ENCODE peak calls at places on chromosomes 13 and 19, in five cellular contexts. One of them, this sample, is unnamed.

GRCh38 chr13:30576528-30576927 is 41.2 kb upstream of the USPL1 start:
- DNase-seq in breast epithelium: no peak
- DNase-seq in stomach: no peak
- DNase-seq in HCT116: no peak
- DNase-seq in sigmoid colon: no peak
- DNase-seq in this sample: no peak

GRCh38 chr19:50705422-50706019 is 14.1 kb downstream of the SHANK1 start:
- DNase-seq in sigmoid colon: no peak
- DNase-seq in breast epithelium: no peak
- DNase-seq in HCT116: peak
- DNase-seq in stomach: no peak
- DNase-seq in this sample: peak

GRCh38 chr13:24272452-24273161 is 36.8 kb upstream of the C1QTNF9 start:
- DNase-seq in stomach: no peak
- DNase-seq in HCT116: no peak
- DNase-seq in breast epithelium: no peak
- DNase-seq in sigmoid colon: no peak
- DNase-seq in this sample: peak

GRCh38 chr19:12867120-12868099 is 13.8 kb downstream of the DNASE2 start:
- DNase-seq in sigmoid colon: no peak
- DNase-seq in stomach: peak
- DNase-seq in HCT116: no peak
- DNase-seq in breast epithelium: peak
- DNase-seq in this sample: peak

GRCh38 chr19:54155694-54156093 is 3.8 kb downstream of the LENG1 start:
- DNase-seq in HCT116: no peak
- DNase-seq in sigmoid colon: no peak
- DNase-seq in stomach: no peak
- DNase-seq in breast epithelium: no peak
- DNase-seq in this sample: no peak

GRCh38 chr19:36997152-36997842 is 80.9 kb upstream of the ZNF420 start:
- DNase-seq in HCT116: no peak
- DNase-seq in stomach: no peak
- DNase-seq in sigmoid colon: no peak
- DNase-seq in breast epithelium: no peak
- DNase-seq in this sample: no peak

GRCh38 chr13:24215732-24216131 is 55.2 kb downstream of the SPATA13 start:
- DNase-seq in sigmoid colon: no peak
- DNase-seq in stomach: peak
- DNase-seq in HCT116: no peak
- DNase-seq in breast epithelium: peak
- DNase-seq in this sample: no peak

GRCh38 chr19:947707-948533 is 22.1 kb downstream of the ARID3A start:
- DNase-seq in sigmoid colon: peak
- DNase-seq in breast epithelium: no peak
- DNase-seq in stomach: peak
- DNase-seq in HCT116: no peak
- DNase-seq in this sample: no peak

GRCh38 chr19:38425810-38426466 is at the start of gene RASGRP4:
- DNase-seq in stomach: no peak
- DNase-seq in breast epithelium: no peak
- DNase-seq in HCT116: no peak
- DNase-seq in sigmoid colon: no peak
- DNase-seq in this sample: no peak

DNA sequence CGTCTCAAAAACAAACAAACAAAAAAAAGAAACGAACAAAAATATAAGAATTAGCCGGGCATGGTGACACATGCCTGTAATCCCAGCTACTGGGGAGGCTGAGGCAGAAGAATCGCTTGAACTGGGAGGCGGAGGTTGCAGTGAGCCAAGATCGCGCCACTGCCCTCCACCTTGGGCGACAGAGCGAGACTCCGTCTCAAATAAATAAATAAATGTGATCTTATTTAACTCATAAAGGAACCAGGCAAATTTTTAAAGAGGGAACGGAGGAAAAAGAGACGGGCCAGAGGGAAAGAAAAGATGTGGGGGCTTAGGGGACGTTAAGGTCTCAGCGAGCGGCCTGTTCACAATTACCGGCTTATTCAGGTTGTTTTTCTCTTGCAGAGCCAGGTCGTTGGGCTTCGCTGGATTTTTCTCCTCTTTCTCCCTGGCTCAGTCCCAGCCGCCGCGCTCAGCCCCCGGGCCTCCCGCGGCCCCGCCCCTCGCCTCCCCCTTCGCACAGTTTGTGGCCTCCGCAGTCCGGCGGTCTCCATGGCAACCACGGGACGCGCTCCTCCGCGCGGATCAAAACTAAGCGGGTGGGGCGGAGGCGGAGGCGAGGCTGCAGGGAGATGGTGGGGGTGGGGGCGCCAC is 2.8 kb upstream of the CCDC8 start:
- DNase-seq in stomach: peak
- DNase-seq in HCT116: peak
- DNase-seq in breast epithelium: peak
- DNase-seq in sigmoid colon: peak
- DNase-seq in this sample: peak
- TF ChIP-seq POLR2AphosphoS5 in stomach: no peak
- TF ChIP-seq POLR2AphosphoS5 in HCT116: no peak
- TF ChIP-seq POLR2AphosphoS5 in breast epithelium: no peak
- TF ChIP-seq POLR2AphosphoS5 in sigmoid colon: no peak
- TF ChIP-seq POLR2AphosphoS5 in this sample: no peak

DNA sequence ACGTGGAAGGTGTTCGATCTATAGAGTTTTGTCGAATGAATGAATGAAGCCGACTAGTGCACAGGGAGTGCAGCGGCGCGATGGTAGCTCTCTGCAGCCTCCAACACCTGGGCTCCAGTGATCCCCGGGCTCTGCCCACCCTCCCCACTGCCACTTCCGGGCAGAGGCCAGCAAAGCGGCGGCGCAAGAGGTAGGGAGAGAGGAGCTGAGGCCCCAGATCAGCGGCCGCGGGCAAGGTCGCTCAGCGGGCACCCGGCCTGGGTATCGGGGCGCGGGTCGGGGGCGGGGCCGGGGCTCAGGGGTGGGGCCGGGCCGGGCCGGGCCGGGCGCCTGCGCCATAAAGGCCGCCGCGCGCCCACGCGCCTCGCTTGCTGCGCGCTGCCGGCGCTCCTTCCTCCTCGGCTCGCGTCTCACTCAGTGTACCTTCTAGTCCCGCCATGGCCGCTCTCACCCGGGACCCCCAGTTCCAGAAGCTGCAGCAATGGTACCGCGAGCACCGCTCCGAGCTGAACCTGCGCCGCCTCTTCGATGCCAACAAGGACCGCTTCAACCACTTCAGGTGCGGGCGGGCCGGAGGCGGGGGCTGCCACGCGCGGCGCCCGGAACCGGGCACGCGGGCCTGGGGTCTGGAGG is at the start of gene GPI:
- DNase-seq in HCT116: no peak
- DNase-seq in stomach: peak
- DNase-seq in breast epithelium: peak
- DNase-seq in sigmoid colon: peak
- DNase-seq in this sample: peak
- TF ChIP-seq POLR2AphosphoS5 in HCT116: peak
- TF ChIP-seq POLR2AphosphoS5 in stomach: peak
- TF ChIP-seq POLR2AphosphoS5 in breast epithelium: no peak
- TF ChIP-seq POLR2AphosphoS5 in sigmoid colon: peak
- TF ChIP-seq POLR2AphosphoS5 in this sample: peak

GRCh38 chr19:49498475-49498874 is 2.2 kb downstream of the RPS11 start:
- DNase-seq in stomach: no peak
- DNase-seq in sigmoid colon: no peak
- DNase-seq in HCT116: no peak
- DNase-seq in breast epithelium: no peak
- DNase-seq in this sample: no peak
- TF ChIP-seq POLR2AphosphoS5 in stomach: no peak
- TF ChIP-seq POLR2AphosphoS5 in sigmoid colon: no peak
- TF ChIP-seq POLR2AphosphoS5 in HCT116: no peak
- TF ChIP-seq POLR2AphosphoS5 in breast epithelium: no peak
- TF ChIP-seq POLR2AphosphoS5 in this sample: no peak

GRCh38 chr13:48121733-48122132 is 26.8 kb upstream of the MED4 start:
- DNase-seq in sigmoid colon: no peak
- DNase-seq in breast epithelium: no peak
- DNase-seq in stomach: no peak
- DNase-seq in HCT116: no peak
- DNase-seq in this sample: no peak
- TF ChIP-seq POLR2AphosphoS5 in sigmoid colon: no peak
- TF ChIP-seq POLR2AphosphoS5 in breast epithelium: no peak
- TF ChIP-seq POLR2AphosphoS5 in stomach: peak
- TF ChIP-seq POLR2AphosphoS5 in HCT116: no peak
- TF ChIP-seq POLR2AphosphoS5 in this sample: no peak

DNA sequence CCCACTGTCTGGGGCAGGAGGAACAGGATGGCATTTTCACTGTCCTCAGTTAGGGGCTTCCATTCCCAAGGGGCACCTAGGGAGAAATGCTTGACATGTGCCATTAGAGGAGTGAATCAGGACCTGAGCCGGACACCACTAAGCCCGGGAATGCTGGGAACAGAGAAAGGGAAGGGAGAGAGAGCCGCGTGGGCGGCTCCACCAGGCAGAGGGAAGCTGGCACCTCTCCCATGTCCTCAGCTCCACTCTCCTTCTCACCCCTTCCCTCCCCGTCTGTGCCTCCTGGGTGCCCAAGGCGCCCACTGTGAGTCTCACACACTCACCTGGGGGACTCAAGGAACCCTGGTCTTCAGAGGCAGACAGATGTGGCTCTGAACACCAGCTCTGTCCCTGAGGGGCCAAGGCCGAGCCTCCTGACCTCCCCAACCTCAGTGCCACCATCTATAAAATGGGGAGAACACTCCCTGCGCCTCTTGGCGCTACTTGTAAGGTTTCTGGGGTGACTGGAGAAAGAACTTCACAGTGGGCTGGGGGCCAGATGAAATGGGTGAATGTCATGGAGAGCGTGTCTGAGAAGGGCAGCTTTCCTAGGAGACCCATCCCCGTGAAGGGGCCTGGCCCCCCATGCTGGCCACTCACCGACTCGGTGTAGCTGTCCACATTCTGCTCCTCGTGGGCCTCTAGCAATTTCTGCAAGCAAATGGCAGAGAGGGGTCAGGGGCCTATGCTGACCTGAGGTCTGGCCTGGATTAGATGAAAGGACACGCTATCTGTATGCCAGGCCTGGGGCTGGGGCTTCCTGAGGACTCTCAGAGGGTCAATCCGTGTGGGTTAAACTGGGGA is 5.3 kb upstream of the KPTN start:
- DNase-seq in stomach: no peak
- DNase-seq in breast epithelium: no peak
- DNase-seq in sigmoid colon: no peak
- DNase-seq in HCT116: no peak
- DNase-seq in this sample: no peak
- TF ChIP-seq POLR2AphosphoS5 in stomach: no peak
- TF ChIP-seq POLR2AphosphoS5 in breast epithelium: no peak
- TF ChIP-seq POLR2AphosphoS5 in sigmoid colon: no peak
- TF ChIP-seq POLR2AphosphoS5 in HCT116: no peak
- TF ChIP-seq POLR2AphosphoS5 in this sample: no peak

DNA sequence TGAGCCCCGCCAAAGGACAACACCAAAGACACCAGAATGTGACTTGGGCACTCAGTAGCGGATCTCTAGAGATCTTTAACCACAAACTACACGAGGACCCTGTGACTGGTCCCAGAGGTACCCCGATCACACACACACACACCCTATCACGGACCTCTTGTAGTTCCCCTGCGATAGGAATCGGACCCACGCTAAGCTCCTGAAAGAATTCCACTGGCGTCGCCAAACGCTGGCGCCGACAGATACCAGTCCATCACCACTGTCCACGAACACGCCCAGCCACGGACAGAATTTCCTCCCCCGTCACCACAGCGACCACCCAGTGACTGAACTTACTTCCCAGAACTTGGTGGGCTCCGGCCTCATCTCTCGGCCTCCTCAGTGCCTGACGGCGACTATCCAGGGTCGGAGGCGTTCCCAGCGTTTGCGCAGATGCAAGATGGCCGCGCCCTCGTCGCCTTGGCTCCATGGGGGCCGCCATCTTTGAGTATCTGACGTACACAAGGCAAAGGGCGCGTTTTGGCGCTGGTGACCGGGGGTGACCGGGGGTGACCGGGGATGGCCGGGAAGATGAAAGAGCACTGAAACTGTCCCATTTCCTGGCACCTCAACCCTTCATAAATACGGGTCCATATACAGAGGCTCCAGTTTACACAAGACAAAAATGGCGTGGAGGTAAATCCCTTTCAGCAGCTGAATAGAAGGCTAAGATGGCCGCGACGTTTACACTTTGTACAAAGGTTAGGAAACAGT is at the start of gene ZNF615:
- DNase-seq in breast epithelium: peak
- DNase-seq in sigmoid colon: peak
- DNase-seq in stomach: peak
- DNase-seq in HCT116: peak
- DNase-seq in this sample: peak
- TF ChIP-seq POLR2AphosphoS5 in breast epithelium: peak
- TF ChIP-seq POLR2AphosphoS5 in sigmoid colon: peak
- TF ChIP-seq POLR2AphosphoS5 in stomach: peak
- TF ChIP-seq POLR2AphosphoS5 in HCT116: no peak
- TF ChIP-seq POLR2AphosphoS5 in this sample: peak

This sample was measured in SK-N-SH.